ENCODE peak calls at places on chromosomes 7 and 10, in six cellular contexts. One of them, this sample, is unnamed.

GRCh38 chr10:72564596-72564995 is 61.3 kb downstream of the MICU1 start:
- DNase-seq in neuronal stem cell: no peak
- DNase-seq in activated T-cell treated with anti-CD3 and anti-CD28 coated beads for 48 hours: peak
- DNase-seq in NCI-H1092: no peak
- DNase-seq in EH: peak
- DNase-seq in A172: no peak
- DNase-seq in this sample: no peak

GRCh38 chr7:94223375-94224084 is 171.2 kb upstream of the COL1A2 start:
- DNase-seq in neuronal stem cell: peak
- DNase-seq in activated T-cell treated with anti-CD3 and anti-CD28 coated beads for 48 hours: no peak
- DNase-seq in NCI-H1092: peak
- DNase-seq in EH: peak
- DNase-seq in A172: peak
- DNase-seq in this sample: peak

GRCh38 chr7:21580073-21580521 is 37.3 kb downstream of the DNAH11 start:
- DNase-seq in neuronal stem cell: no peak
- DNase-seq in activated T-cell treated with anti-CD3 and anti-CD28 coated beads for 48 hours: no peak
- DNase-seq in NCI-H1092: no peak
- DNase-seq in EH: peak
- DNase-seq in A172: peak
- DNase-seq in this sample: no peak

GRCh38 chr7:110502893-110503465 is 587.9 kb upstream of the LRRN3 start:
- DNase-seq in neuronal stem cell: no peak
- DNase-seq in activated T-cell treated with anti-CD3 and anti-CD28 coated beads for 48 hours: no peak
- DNase-seq in NCI-H1092: no peak
- DNase-seq in EH: peak
- DNase-seq in A172: peak
- DNase-seq in this sample: no peak

GRCh38 chr7:101923276-101923985 is 106.0 kb downstream of the CUX1 start:
- DNase-seq in neuronal stem cell: no peak
- DNase-seq in activated T-cell treated with anti-CD3 and anti-CD28 coated beads for 48 hours: no peak
- DNase-seq in NCI-H1092: no peak
- DNase-seq in EH: peak
- DNase-seq in A172: peak
- DNase-seq in this sample: no peak

GRCh38 chr10:123848564-123849457 is 42.8 kb downstream of the CPXM2 start:
- DNase-seq in neuronal stem cell: no peak
- DNase-seq in activated T-cell treated with anti-CD3 and anti-CD28 coated beads for 48 hours: no peak
- DNase-seq in NCI-H1092: no peak
- DNase-seq in EH: no peak
- DNase-seq in A172: no peak
- DNase-seq in this sample: no peak

GRCh38 chr10:126250045-126250444 is 138.2 kb downstream of the ADAM12 start:
- DNase-seq in neuronal stem cell: no peak
- DNase-seq in activated T-cell treated with anti-CD3 and anti-CD28 coated beads for 48 hours: no peak
- DNase-seq in NCI-H1092: no peak
- DNase-seq in EH: no peak
- DNase-seq in A172: no peak
- DNase-seq in this sample: no peak

GRCh38 chr10:9239298-9239697 is 1184.8 kb downstream of the GATA3 start:
- DNase-seq in neuronal stem cell: no peak
- DNase-seq in activated T-cell treated with anti-CD3 and anti-CD28 coated beads for 48 hours: no peak
- DNase-seq in NCI-H1092: no peak
- DNase-seq in EH: peak
- DNase-seq in A172: no peak
- DNase-seq in this sample: no peak